ENCODE peak calls at places on chromosomes 1 and 21, in six cellular contexts. B is H1, G is heart left ventricle, P is right lobe of liver, X is A549, N is HL-60. V is an unnamed sample.

GRCh38 chr1:205532996-205533728 is 28.7 kb downstream of the CDK18 start:
- DNase-seq in B (no peak), G (no peak), P (no peak), X (no peak), N (no peak), V (no peak)

GRCh38 chr21:37207441-37208009 is 59.6 kb downstream of the VPS26C start:
- DNase-seq in B (no peak), G (peak; percentile 35), P (no peak), X (no peak), N (peak; percentile 15), V (no peak)

GRCh38 chr21:42547001-42547905 is 33.6 kb downstream of the SLC37A1 start:
- DNase-seq in B (no peak), G (no peak), P (no peak), X (no peak), N (no peak), V (no peak)

GRCh38 chr1:85936470-85936869 is 220.1 kb downstream of the COL24A1 start:
- DNase-seq in B (no peak), G (no peak), P (peak; percentile 75), X (no peak), N (no peak), V (no peak)

GRCh38 chr1:24849653-24850295 is 80.3 kb downstream of the RUNX3 start:
- DNase-seq in B (peak; percentile 58), G (no peak), P (no peak), X (peak; percentile 40), N (peak; percentile 74), V (no peak)

GRCh38 chr1:41862411-41863221 is 56.1 kb downstream of the HIVEP3 start:
- DNase-seq in B (no peak), G (no peak), P (no peak), X (peak; percentile 86), N (peak; percentile 1), V (no peak)

GRCh38 chr1:45246760-45247159 is 40.4 kb upstream of the ZSWIM5 start:
- DNase-seq in B (no peak), G (no peak), P (no peak), X (peak; percentile 58), N (no peak), V (no peak)

GRCh38 chr1:204532832-204533231 is 16.6 kb downstream of the MDM4 start:
- DNase-seq in B (no peak), G (no peak), P (no peak), X (no peak), N (no peak), V (no peak)

GRCh38 chr1:55212349-55213028 is 2.7 kb downstream of the USP24 start:
- DNase-seq in B (no peak), G (no peak), P (no peak), X (no peak), N (peak; percentile 28), V (no peak)

GRCh38 chr1:9186976-9187375 is 47.6 kb upstream of the H6PD start:
- DNase-seq in B (no peak), G (no peak), P (no peak), X (no peak), N (no peak), V (no peak)

GRCh38 chr1:200471739-200472138 is 61.9 kb upstream of the ZNF281 start:
- DNase-seq in B (no peak), G (no peak), P (no peak), X (no peak), N (no peak), V (no peak)

GRCh38 chr1:193005785-193006184 is 53.4 kb downstream of the UCHL5 start:
- DNase-seq in B (no peak), G (no peak), P (no peak), X (no peak), N (no peak), V (no peak)

GRCh38 chr1:14476170-14476955 is 122.1 kb upstream of the KAZN start:
- DNase-seq in B (no peak), G (no peak), P (no peak), X (no peak), N (no peak), V (no peak)

GRCh38 chr1:200051620-200052019 is 24.1 kb downstream of the NR5A2 start:
- DNase-seq in B (no peak), G (no peak), P (no peak), X (no peak), N (no peak), V (no peak)

GRCh38 chr1:183516725-183517124 is 44.4 kb downstream of the SMG7 start:
- DNase-seq in B (no peak), G (no peak), P (no peak), X (no peak), N (no peak), V (no peak)

GRCh38 chr1:42952353-42953001 is 6.2 kb downstream of the SLC2A1 start:
- DNase-seq in B (no peak), G (no peak), P (no peak), X (peak; percentile 2), N (no peak), V (no peak)

GRCh38 chr1:28066393-28067154 is 21.8 kb downstream of the EYA3 start:
- DNase-seq in B (no peak), G (no peak), P (no peak), X (no peak), N (no peak), V (no peak)

GRCh38 chr1:76620371-76620770 is 246.9 kb upstream of the ST6GALNAC5 start:
- DNase-seq in B (no peak), G (no peak), P (no peak), X (no peak), N (no peak), V (no peak)
- TF ChIP-seq CTCF in B (no peak), G (no peak), P (no peak), X (no peak), N (no peak), V (no peak)

DNA sequence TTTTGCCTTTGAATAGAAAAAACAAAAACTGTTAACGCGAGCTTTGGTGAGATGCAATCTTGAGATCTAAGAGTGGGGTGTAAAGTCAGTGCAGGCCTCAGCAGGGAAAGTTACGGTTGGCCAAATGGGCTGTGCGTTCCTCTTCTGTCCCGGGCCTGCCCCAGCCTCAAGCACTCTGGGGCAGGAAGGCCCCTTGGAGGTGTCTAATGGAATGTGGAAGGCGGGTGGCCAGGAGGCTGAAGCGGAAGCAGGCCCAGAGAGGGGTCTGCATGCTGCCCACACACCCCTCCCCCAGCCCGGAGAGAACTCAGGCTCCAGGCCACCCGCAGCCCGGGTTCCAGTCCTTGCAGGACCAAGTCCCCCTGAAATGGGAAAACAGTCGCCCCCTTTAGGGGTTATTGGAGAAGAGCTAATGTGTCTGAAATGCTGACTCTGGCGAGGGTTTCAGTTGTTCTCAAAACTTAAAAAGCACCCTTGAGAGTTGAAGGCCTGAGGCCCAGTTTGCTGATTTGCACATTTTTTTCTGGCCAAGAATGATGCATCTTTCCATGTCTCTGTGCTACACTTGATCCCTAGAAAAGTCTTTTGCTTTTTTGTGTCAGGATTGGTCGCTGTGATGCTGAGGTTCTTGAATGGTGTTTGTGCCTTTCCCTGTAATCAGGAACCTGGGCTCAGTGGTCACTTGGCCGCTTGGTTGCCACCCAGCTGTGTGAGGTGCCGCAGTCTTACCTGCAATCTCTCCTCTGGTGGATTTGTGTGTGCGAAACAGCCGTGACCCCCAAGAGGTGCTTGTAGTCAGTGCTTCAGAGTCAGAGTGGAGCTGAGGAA is 2.0 kb downstream of the COL18A1 start:
- DNase-seq in B (peak; percentile 81), G (no peak), P (no peak), X (peak; percentile 34), N (no peak), V (no peak)
- H3K27ac ChIP-seq in B (peak overlapping the region; percentile 60), G (peak overlapping the region; percentile 79), P (no peak overlapping the region), X (peak overlapping the region; percentile 100), N (no peak overlapping the region), V (peak overlapping the region; percentile 89)

GRCh38 chr1:6180215-6180577 is at the start of gene CHD5:
- DNase-seq in B (peak; percentile 82), G (no peak), P (no peak), X (no peak), N (no peak), V (no peak)
- TF ChIP-seq CTCF in B (peak; percentile 17), G (peak; percentile 30), P (no peak), X (peak; percentile 22), N (no peak), V (no peak)

DNA sequence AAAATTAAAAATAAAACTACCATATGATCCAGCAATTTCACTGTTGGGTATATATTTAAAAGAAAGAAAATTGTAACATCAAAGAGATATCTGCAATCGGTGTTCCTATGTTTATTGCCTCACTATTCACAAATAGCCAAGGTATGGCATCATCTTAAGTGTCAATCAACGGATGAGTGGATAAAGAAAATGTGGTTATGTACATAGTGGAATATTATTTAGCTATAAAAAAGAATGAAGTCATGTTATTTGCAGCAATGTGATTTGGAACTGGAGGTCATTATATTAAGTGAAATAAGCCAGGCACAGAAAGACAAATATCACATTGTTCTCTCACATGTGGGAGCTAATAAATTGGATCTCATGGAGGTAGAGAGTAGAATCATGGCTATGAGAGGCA is 76.3 kb downstream of the RD3 start:
- DNase-seq in B (no peak), G (no peak), P (no peak), X (no peak), N (no peak), V (no peak)
- H3K27ac ChIP-seq in B (no peak overlapping the region), G (no peak overlapping the region), P (no peak overlapping the region), X (peak overlapping the region; percentile 95), N (no peak overlapping the region), V (no peak overlapping the region)

GRCh38 chr1:246246430-246246829 is 260.6 kb downstream of the SMYD3 start:
- DNase-seq in B (no peak), G (no peak), P (no peak), X (no peak), N (no peak), V (no peak)
- TF ChIP-seq CTCF in B (no peak), G (no peak), P (no peak), X (no peak), N (no peak), V (no peak)

GRCh38 chr1:77983997-77984355 is 5.1 kb upstream of the FUBP1 start:
- DNase-seq in B (no peak), G (no peak), P (no peak), X (no peak), N (no peak), V (no peak)
- H3K27ac ChIP-seq in B (no peak overlapping the region), G (no peak overlapping the region), P (no peak overlapping the region), X (peak overlapping the region; percentile 77), N (no peak overlapping the region), V (peak overlapping the region; percentile 45)